ENCODE peak calls at places on chromosomes 4 and X, in four cellular contexts. U is thyroid gland; F is CD8-positive, alpha-beta T cell; G is HFF-Myc. H is an unnamed sample.

GRCh38 chr4:3879681-3880594 is 113.8 kb downstream of the ADRA2C start:
- DNase-seq in U (no peak), F (no peak), G (no peak), H (no peak)

GRCh38 chr4:38223306-38223705 is 263.1 kb downstream of the PTTG2 start:
- DNase-seq in U (no peak), F (no peak), G (no peak), H (no peak)

GRCh38 chr4:69058410-69059059 is 37.7 kb upstream of the UGT2B7 start:
- DNase-seq in U (no peak), F (no peak), G (no peak), H (peak; percentile 32)

GRCh38 chr4:174437756-174438155 is 84.5 kb downstream of the HPGD start:
- DNase-seq in U (no peak), F (no peak), G (no peak), H (no peak)

GRCh38 chr4:81377231-81377630 is 94.5 kb downstream of the RASGEF1B start:
- DNase-seq in U (no peak), F (no peak), G (no peak), H (no peak)

GRCh38 chr4:138577145-138577544 is 335.0 kb upstream of the SLC7A11 start:
- DNase-seq in U (no peak), F (no peak), G (no peak), H (no peak)

GRCh38 chr4:108372678-108373077 is 203.9 kb upstream of the LEF1 start:
- DNase-seq in U (no peak), F (peak; percentile 22), G (no peak), H (no peak)

GRCh38 chr4:67871867-67872266 is 11.9 kb downstream of the TMPRSS11D start:
- DNase-seq in U (no peak), F (no peak), G (peak; percentile 39), H (no peak)

GRCh38 chr4:82500830-82501229 is 61.0 kb downstream of the TMEM150C start:
- DNase-seq in U (no peak), F (no peak), G (no peak), H (no peak)

GRCh38 chrX:80282535-80282934 is 137.7 kb upstream of the TENT5D start:
- DNase-seq in U (no peak), F (no peak), G (no peak), H (no peak)

GRCh38 chr4:8098506-8098905 is 60.1 kb downstream of the ABLIM2 start:
- DNase-seq in U (no peak), F (no peak), G (no peak), H (no peak)

GRCh38 chr4:114673306-114673705 is 74.7 kb downstream of the UGT8 start:
- DNase-seq in U (no peak), F (no peak), G (no peak), H (no peak)

GRCh38 chr4:76016383-76016782 is 6.9 kb downstream of the CXCL10 start:
- DNase-seq in U (no peak), F (no peak), G (no peak), H (no peak)

GRCh38 chr4:74311696-74312313 is 3.5 kb downstream of the EPGN start:
- DNase-seq in U (no peak), F (no peak), G (peak; percentile 27), H (peak; percentile 40)

GRCh38 chrX:48772602-48773001 is 11.1 kb downstream of the GLOD5 start:
- DNase-seq in U (no peak), F (no peak), G (no peak), H (no peak)

GRCh38 chr4:83961575-83961974 is 425.7 kb downstream of the GPAT3 start:
- DNase-seq in U (no peak), F (no peak), G (no peak), H (peak; percentile 2)
- TF ChIP-seq CTCF in U (no peak), F (no peak), G (no peak), H (no peak)

GRCh38 chr4:176656108-176656507 is 136.6 kb downstream of the VEGFC start:
- DNase-seq in U (no peak), F (no peak), G (no peak), H (no peak)

GRCh38 chr4:176664964-176665363 is 127.8 kb downstream of the VEGFC start:
- DNase-seq in U (no peak), F (no peak), G (no peak), H (no peak)

GRCh38 chr4:176654565-176655216 is 138.0 kb downstream of the VEGFC start:
- DNase-seq in U (no peak), F (no peak), G (no peak), H (no peak)

DNA sequence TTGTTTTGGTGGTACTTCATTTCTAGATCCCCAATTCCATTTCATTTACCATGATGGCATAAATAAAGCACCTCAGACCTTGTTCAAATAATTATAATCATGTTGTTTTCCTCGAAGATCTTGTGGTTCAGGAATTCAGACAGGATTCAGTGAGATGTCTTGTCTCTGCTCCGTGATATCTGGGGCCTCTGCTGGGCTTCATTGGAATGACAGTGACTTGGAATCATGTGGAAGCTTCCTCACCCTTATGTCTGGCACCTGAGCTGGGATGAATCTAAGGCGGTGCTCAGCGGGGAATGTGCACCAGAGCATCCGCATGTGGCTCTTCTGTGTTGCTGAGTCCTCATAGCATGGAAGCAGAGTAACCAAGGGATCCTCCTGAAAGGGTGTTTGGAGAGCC is 132.2 kb downstream of the VEGFC start:
- DNase-seq in U (no peak), F (no peak), G (no peak), H (no peak)
- TF ChIP-seq CTCF in U (no peak), F (no peak), G (no peak), H (no peak)

GRCh38 chrX:129754266-129755024 is 15.7 kb downstream of the XPNPEP2 start:
- DNase-seq in U (no peak), F (no peak), G (no peak), H (no peak)
- TF ChIP-seq CTCF in U (no peak), F (no peak), G (peak; percentile 43), H (no peak)

GRCh38 chr4:11073621-11074051 is 355.1 kb downstream of the HS3ST1 start:
- DNase-seq in U (no peak), F (no peak), G (no peak), H (no peak)
- TF ChIP-seq CTCF in U (no peak), F (no peak), G (no peak), H (no peak)

GRCh38 chr4:22410645-22411247 is 105.1 kb downstream of the ADGRA3 start:
- DNase-seq in U (no peak), F (no peak), G (no peak), H (no peak)
- TF ChIP-seq CTCF in U (peak; percentile 63), F (peak; percentile 94), G (peak; percentile 23), H (peak; percentile 25)

GRCh38 chr4:168864831-168865541 is 145.1 kb downstream of the CBR4 start:
- DNase-seq in U (peak; percentile 20), F (no peak), G (no peak), H (no peak)
- TF ChIP-seq CTCF in U (peak; percentile 35), F (no peak), G (peak; percentile 56), H (no peak)

DNA sequence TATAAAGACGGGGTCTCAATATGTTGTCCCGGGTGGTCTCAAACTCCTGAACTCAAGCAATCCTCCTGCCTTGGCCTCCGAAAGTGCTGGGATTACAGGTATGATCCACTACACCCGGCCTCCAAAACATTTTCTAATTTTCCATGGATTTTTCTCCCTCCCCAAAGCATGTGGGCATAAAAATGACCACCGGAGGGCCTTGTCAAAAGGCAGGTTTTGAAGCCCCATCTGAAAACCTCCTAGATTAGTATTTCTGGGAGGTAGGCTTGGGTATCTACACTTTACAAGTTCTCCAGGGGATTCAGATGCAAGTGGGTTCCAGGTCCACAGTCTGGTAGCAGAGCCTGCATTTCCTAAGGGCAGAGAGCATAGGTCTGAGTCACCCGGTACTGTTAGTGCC is 1.4 kb upstream of the GPR173 start:
- DNase-seq in U (no peak), F (no peak), G (no peak), H (no peak)
- TF ChIP-seq CTCF in U (no peak), F (no peak), G (peak; percentile 42), H (no peak)

DNA sequence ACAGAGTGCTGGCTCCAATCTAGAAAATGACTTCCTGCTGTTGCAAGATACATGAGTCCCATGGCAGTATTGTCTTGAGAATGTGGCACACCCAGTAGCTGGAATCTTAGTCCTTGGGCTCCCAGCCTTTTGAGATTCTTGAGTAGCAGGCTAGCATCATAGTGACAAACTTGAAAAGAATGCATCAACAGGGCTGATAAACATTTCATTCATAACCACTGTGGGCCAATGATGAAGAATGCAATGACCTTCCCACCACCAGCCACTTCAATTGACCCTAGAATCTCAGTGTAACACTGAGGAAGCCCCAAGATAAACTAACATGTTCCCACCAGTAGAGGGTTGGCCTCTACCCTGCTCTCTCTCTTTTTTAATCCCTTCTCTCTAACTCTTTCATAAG is 329.3 kb downstream of the GBA3 start:
- DNase-seq in U (no peak), F (no peak), G (no peak), H (peak; percentile 68)
- TF ChIP-seq CTCF in U (no peak), F (no peak), G (no peak), H (peak; percentile 18)

GRCh38 chr4:80321776-80322175 is 13.8 kb upstream of the CFAP299 start:
- DNase-seq in U (no peak), F (no peak), G (no peak), H (no peak)

GRCh38 chr4:80321341-80321740 is 14.2 kb upstream of the CFAP299 start:
- DNase-seq in U (no peak), F (no peak), G (no peak), H (no peak)

GRCh38 chr4:80324171-80324570 is 11.4 kb upstream of the CFAP299 start:
- DNase-seq in U (no peak), F (no peak), G (no peak), H (no peak)

GRCh38 chr4:80322716-80323115 is 12.8 kb upstream of the CFAP299 start:
- DNase-seq in U (peak; percentile 70), F (no peak), G (no peak), H (peak; percentile 24)
- TF ChIP-seq CTCF in U (peak; percentile 18), F (no peak), G (peak; percentile 27), H (no peak)

GRCh38 chr4:46886711-46887110 is 22.3 kb downstream of the COX7B2 start:
- DNase-seq in U (no peak), F (no peak), G (no peak), H (no peak)
- TF ChIP-seq CTCF in U (peak; percentile 15), F (no peak), G (no peak), H (peak; percentile 17)